ENCODE peak calls at places on chromosomes 12 and 14, in four cellular contexts. One of them, this sample, is unnamed.

GRCh38 chr14:99644035-99644587 is 818 bp upstream of the HHIPL1 start:
- DNase-seq in HEK293T: no peak
- DNase-seq in HepG2: no peak
- DNase-seq in K562: no peak
- DNase-seq in this sample: no peak

GRCh38 chr14:96574633-96575191 is 72.5 kb downstream of the PAPOLA start:
- DNase-seq in HEK293T: no peak
- DNase-seq in HepG2: no peak
- DNase-seq in K562: no peak
- DNase-seq in this sample: no peak

GRCh38 chr12:46451276-46452021 is 78.9 kb upstream of the SLC38A2 start:
- DNase-seq in HEK293T: no peak
- DNase-seq in HepG2: no peak
- DNase-seq in K562: no peak
- DNase-seq in this sample: no peak

GRCh38 chr14:50714452-50715073 is 46.5 kb upstream of the SAV1 start:
- DNase-seq in HEK293T: peak
- DNase-seq in HepG2: peak
- DNase-seq in K562: peak
- DNase-seq in this sample: no peak

GRCh38 chr12:84763112-84763511 is 149.5 kb downstream of the SLC6A15 start:
- DNase-seq in HEK293T: no peak
- DNase-seq in HepG2: no peak
- DNase-seq in K562: no peak
- DNase-seq in this sample: no peak

GRCh38 chr12:98852181-98852580 is 207.1 kb downstream of the APAF1 start:
- DNase-seq in HEK293T: no peak
- DNase-seq in HepG2: no peak
- DNase-seq in K562: no peak
- DNase-seq in this sample: no peak

GRCh38 chr14:93663317-93663716 is 125.0 kb downstream of the PRIMA1 start:
- DNase-seq in HEK293T: no peak
- DNase-seq in HepG2: no peak
- DNase-seq in K562: no peak
- DNase-seq in this sample: no peak

GRCh38 chr14:53278602-53279506 is 125.7 kb upstream of the DDHD1 start:
- DNase-seq in HEK293T: no peak
- DNase-seq in HepG2: peak
- DNase-seq in K562: no peak
- DNase-seq in this sample: no peak

GRCh38 chr14:50830044-50830931 is 674 bp downstream of the NIN start:
- DNase-seq in HEK293T: peak
- DNase-seq in HepG2: peak
- DNase-seq in K562: peak
- DNase-seq in this sample: peak

GRCh38 chr12:41188841-41189394 is 798 bp downstream of the PDZRN4 start:
- DNase-seq in HEK293T: peak
- DNase-seq in HepG2: no peak
- DNase-seq in K562: no peak
- DNase-seq in this sample: peak

GRCh38 chr12:114943601-114944000 is 259.6 kb upstream of the TBX3 start:
- DNase-seq in HEK293T: no peak
- DNase-seq in HepG2: no peak
- DNase-seq in K562: no peak
- DNase-seq in this sample: no peak

GRCh38 chr12:108199111-108199510 is 70.0 kb downstream of the WSCD2 start:
- DNase-seq in HEK293T: no peak
- DNase-seq in HepG2: no peak
- DNase-seq in K562: no peak
- DNase-seq in this sample: no peak

GRCh38 chr14:82710257-82710841 is 1176.7 kb upstream of the SEL1L start:
- DNase-seq in HEK293T: peak
- DNase-seq in HepG2: peak
- DNase-seq in K562: peak
- DNase-seq in this sample: peak

GRCh38 chr12:42166501-42166900 is 21.8 kb upstream of the GXYLT1 start:
- DNase-seq in HEK293T: no peak
- DNase-seq in HepG2: no peak
- DNase-seq in K562: no peak
- DNase-seq in this sample: no peak

GRCh38 chr14:23095196-23096108 is at the start of gene C14orf119:
- DNase-seq in HEK293T: peak
- DNase-seq in HepG2: peak
- DNase-seq in K562: peak
- DNase-seq in this sample: peak

GRCh38 chr14:80202888-80203562 is 8.3 kb downstream of the DIO2 start:
- DNase-seq in HEK293T: peak
- DNase-seq in HepG2: peak
- DNase-seq in K562: peak
- DNase-seq in this sample: peak

GRCh38 chr12:104494137-104494815 is 37.5 kb downstream of the CHST11 start:
- DNase-seq in HEK293T: no peak
- DNase-seq in HepG2: no peak
- DNase-seq in K562: peak
- DNase-seq in this sample: no peak
- TF ChIP-seq ELF4 in HEK293T: no peak
- TF ChIP-seq ELF4 in HepG2: no peak
- TF ChIP-seq ELF4 in K562: no peak
- TF ChIP-seq ELF4 in this sample: no peak

GRCh38 chr12:58288191-58288590 is 346.8 kb downstream of the ATP23 start:
- DNase-seq in HEK293T: no peak
- DNase-seq in HepG2: no peak
- DNase-seq in K562: no peak
- DNase-seq in this sample: no peak
- TF ChIP-seq SP1 in HEK293T: no peak
- TF ChIP-seq SP1 in HepG2: no peak
- TF ChIP-seq SP1 in K562: no peak
- TF ChIP-seq SP1 in this sample: no peak

GRCh38 chr12:112107306-112107705 is 1.3 kb downstream of the NAA25 start:
- DNase-seq in HEK293T: no peak
- DNase-seq in HepG2: no peak
- DNase-seq in K562: no peak
- DNase-seq in this sample: no peak
- TF ChIP-seq ELF4 in HEK293T: no peak
- TF ChIP-seq ELF4 in HepG2: no peak
- TF ChIP-seq ELF4 in K562: no peak
- TF ChIP-seq ELF4 in this sample: no peak

DNA sequence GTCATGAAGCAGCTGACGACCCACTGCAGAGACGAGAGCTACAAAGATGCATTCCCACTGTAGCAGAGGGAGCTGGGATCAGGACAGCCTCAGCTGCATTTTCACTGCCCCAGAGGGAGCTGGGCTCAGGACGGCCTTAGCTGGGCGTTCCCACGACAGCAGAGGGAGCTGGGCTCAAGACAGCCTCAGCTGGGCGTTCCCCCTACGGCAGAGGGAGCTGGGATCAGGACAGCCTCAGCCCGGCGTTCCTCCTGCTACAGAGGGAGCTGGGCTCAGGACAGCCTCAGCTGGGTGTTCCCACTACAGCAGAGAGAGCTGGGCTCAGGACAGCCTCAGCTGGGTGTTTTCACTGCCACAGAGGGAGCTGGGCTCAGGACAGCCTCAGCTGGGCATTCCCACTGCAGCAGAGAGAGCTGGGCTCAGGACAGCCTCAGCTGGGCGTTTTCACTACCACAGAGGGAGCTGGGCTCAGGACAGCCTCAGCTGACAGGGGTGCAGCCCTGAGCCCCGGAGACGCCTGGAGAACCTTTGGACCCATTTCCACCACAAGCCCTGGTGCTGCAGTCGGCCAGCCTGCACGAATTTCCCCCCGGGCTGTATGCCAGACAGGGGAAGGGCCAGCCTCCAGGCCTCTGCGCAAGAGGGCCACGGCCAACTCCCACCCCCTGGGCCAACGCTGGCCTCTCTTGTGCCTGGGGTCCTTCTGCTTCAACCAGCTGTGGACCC is 2.8 kb upstream of the C14orf180 start:
- DNase-seq in HEK293T: no peak
- DNase-seq in HepG2: peak
- DNase-seq in K562: no peak
- DNase-seq in this sample: no peak
- TF ChIP-seq SP1 in HEK293T: no peak
- TF ChIP-seq SP1 in HepG2: no peak
- TF ChIP-seq SP1 in K562: no peak
- TF ChIP-seq SP1 in this sample: no peak

GRCh38 chr14:61569783-61570182 is 125.5 kb upstream of the HIF1A start:
- DNase-seq in HEK293T: no peak
- DNase-seq in HepG2: peak
- DNase-seq in K562: no peak
- DNase-seq in this sample: no peak

GRCh38 chr14:61569308-61569707 is 126.0 kb upstream of the HIF1A start:
- DNase-seq in HEK293T: no peak
- DNase-seq in HepG2: no peak
- DNase-seq in K562: no peak
- DNase-seq in this sample: no peak

GRCh38 chr14:61570188-61570960 is 124.9 kb upstream of the HIF1A start:
- DNase-seq in HEK293T: no peak
- DNase-seq in HepG2: no peak
- DNase-seq in K562: no peak
- DNase-seq in this sample: no peak

GRCh38 chr14:61567838-61568571 is 127.3 kb upstream of the HIF1A start:
- DNase-seq in HEK293T: no peak
- DNase-seq in HepG2: no peak
- DNase-seq in K562: no peak
- DNase-seq in this sample: no peak

DNA sequence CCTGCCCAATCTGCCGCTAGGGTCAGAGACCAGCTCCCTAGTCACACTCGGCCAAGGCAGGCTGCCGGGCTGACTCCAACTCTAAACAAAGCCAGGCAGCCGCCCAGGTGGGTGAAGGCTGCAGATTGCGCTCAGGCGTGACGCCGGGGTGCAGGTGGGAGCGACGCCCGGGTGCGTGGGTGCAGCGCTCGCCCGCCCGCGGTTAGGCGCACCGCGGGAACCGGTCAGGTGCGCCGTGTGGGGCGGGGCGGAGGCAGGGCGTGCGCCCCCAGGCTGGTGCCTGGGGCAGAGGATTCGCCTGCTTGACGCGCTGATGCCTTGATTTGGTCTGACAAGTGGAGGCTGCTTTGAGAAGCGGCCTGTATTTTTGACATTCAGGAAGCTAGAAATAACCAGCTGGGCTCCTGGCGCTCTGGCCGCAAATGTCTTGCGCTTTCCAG is 126.7 kb upstream of the HIF1A start:
- DNase-seq in HEK293T: no peak
- DNase-seq in HepG2: no peak
- DNase-seq in K562: no peak
- DNase-seq in this sample: peak
- TF ChIP-seq ELF4 in HEK293T: no peak
- TF ChIP-seq ELF4 in HepG2: no peak
- TF ChIP-seq ELF4 in K562: no peak
- TF ChIP-seq ELF4 in this sample: no peak

GRCh38 chr14:30645600-30645999 is 23.5 kb downstream of the SCFD1 start:
- DNase-seq in HEK293T: no peak
- DNase-seq in HepG2: no peak
- DNase-seq in K562: no peak
- DNase-seq in this sample: no peak

GRCh38 chr14:30651934-30652333 is 29.8 kb downstream of the SCFD1 start:
- DNase-seq in HEK293T: no peak
- DNase-seq in HepG2: no peak
- DNase-seq in K562: no peak
- DNase-seq in this sample: no peak

DNA sequence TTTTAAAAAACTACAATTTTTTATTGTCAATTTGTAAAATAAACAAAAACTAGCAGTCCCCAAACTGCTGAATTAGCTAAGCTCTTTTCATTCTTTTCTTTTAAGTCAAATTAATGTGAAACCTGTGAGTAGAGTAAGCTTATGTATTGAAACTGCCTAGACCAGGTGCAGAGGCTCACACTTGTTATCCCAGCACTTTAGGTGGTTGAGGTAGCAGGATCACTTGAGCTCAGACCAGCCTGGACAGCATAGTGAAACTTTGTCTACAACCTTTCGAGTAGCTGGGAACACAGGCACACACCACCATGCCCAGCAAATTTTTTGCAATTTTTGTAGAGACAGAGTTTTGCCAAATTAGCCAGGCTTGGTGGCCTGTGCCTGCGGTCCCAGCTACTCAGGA is 26.4 kb downstream of the SCFD1 start:
- DNase-seq in HEK293T: no peak
- DNase-seq in HepG2: no peak
- DNase-seq in K562: no peak
- DNase-seq in this sample: no peak
- TF ChIP-seq SP1 in HEK293T: no peak
- TF ChIP-seq SP1 in HepG2: no peak
- TF ChIP-seq SP1 in K562: no peak
- TF ChIP-seq SP1 in this sample: no peak

GRCh38 chr12:94140556-94140955 is 7.8 kb upstream of the PLXNC1 start:
- DNase-seq in HEK293T: no peak
- DNase-seq in HepG2: peak
- DNase-seq in K562: peak
- DNase-seq in this sample: peak
- TF ChIP-seq ELF4 in HEK293T: no peak
- TF ChIP-seq ELF4 in HepG2: no peak
- TF ChIP-seq ELF4 in K562: no peak
- TF ChIP-seq ELF4 in this sample: no peak

This sample was measured in WTC11.